ENCODE peak calls at places on chromosomes 12 and 14, in nine cellular contexts. One of them, this sample, is unnamed. For H3K4me1 and H3K9me3, the result is how much of the 10 kb centered on the place peaks cover.

GRCh38 chr12:45309826-45310626 is 94.1 kb downstream of the ANO6 start:
- DNase-seq in GM12878: no peak
- DNase-seq in PC-9: no peak
- DNase-seq in esophagus squamous epithelium: no peak
- DNase-seq in endothelial cell of umbilical vein: no peak
- DNase-seq in ovary: no peak
- DNase-seq in CD8-positive, alpha-beta T cell: no peak
- DNase-seq in spleen: no peak
- DNase-seq in heart left ventricle: no peak
- DNase-seq in this sample: no peak

GRCh38 chr14:50260511-50260910 is 29.1 kb upstream of the SOS2 start:
- DNase-seq in GM12878: no peak
- DNase-seq in PC-9: peak
- DNase-seq in esophagus squamous epithelium: no peak
- DNase-seq in endothelial cell of umbilical vein: peak
- DNase-seq in ovary: no peak
- DNase-seq in CD8-positive, alpha-beta T cell: peak
- DNase-seq in spleen: no peak
- DNase-seq in heart left ventricle: no peak
- DNase-seq in this sample: peak

GRCh38 chr12:6782903-6783571 is 6.3 kb upstream of the CD4 start:
- DNase-seq in GM12878: no peak
- DNase-seq in PC-9: no peak
- DNase-seq in esophagus squamous epithelium: no peak
- DNase-seq in endothelial cell of umbilical vein: no peak
- DNase-seq in ovary: no peak
- DNase-seq in CD8-positive, alpha-beta T cell: no peak
- DNase-seq in spleen: no peak
- DNase-seq in heart left ventricle: no peak
- DNase-seq in this sample: no peak

GRCh38 chr14:24353551-24354529 is 14.0 kb upstream of the RIPK3 start:
- DNase-seq in GM12878: no peak
- DNase-seq in PC-9: peak
- DNase-seq in esophagus squamous epithelium: no peak
- DNase-seq in endothelial cell of umbilical vein: no peak
- DNase-seq in ovary: no peak
- DNase-seq in CD8-positive, alpha-beta T cell: no peak
- DNase-seq in spleen: no peak
- DNase-seq in heart left ventricle: no peak
- DNase-seq in this sample: no peak

GRCh38 chr14:94517248-94517640 is 8.0 kb upstream of the SERPINA12 start:
- DNase-seq in GM12878: no peak
- DNase-seq in PC-9: no peak
- DNase-seq in esophagus squamous epithelium: no peak
- DNase-seq in endothelial cell of umbilical vein: no peak
- DNase-seq in ovary: no peak
- DNase-seq in CD8-positive, alpha-beta T cell: no peak
- DNase-seq in spleen: peak
- DNase-seq in heart left ventricle: no peak
- DNase-seq in this sample: no peak

GRCh38 chr14:27725482-27725881 is 1041.1 kb upstream of the FOXG1 start:
- DNase-seq in GM12878: no peak
- DNase-seq in PC-9: no peak
- DNase-seq in esophagus squamous epithelium: no peak
- DNase-seq in endothelial cell of umbilical vein: no peak
- DNase-seq in ovary: no peak
- DNase-seq in CD8-positive, alpha-beta T cell: no peak
- DNase-seq in spleen: no peak
- DNase-seq in heart left ventricle: no peak
- DNase-seq in this sample: no peak

GRCh38 chr12:66388512-66388911 is 86.2 kb downstream of the HELB start:
- DNase-seq in GM12878: no peak
- DNase-seq in PC-9: no peak
- DNase-seq in esophagus squamous epithelium: no peak
- DNase-seq in endothelial cell of umbilical vein: no peak
- DNase-seq in ovary: no peak
- DNase-seq in CD8-positive, alpha-beta T cell: no peak
- DNase-seq in spleen: no peak
- DNase-seq in heart left ventricle: no peak
- DNase-seq in this sample: no peak

GRCh38 chr12:74254784-74255183 is 282.9 kb upstream of the ATXN7L3B start:
- DNase-seq in GM12878: no peak
- DNase-seq in PC-9: no peak
- DNase-seq in esophagus squamous epithelium: no peak
- DNase-seq in endothelial cell of umbilical vein: no peak
- DNase-seq in ovary: no peak
- DNase-seq in CD8-positive, alpha-beta T cell: no peak
- DNase-seq in spleen: no peak
- DNase-seq in heart left ventricle: no peak
- DNase-seq in this sample: no peak

GRCh38 chr12:79517363-79517762 is 173.4 kb downstream of the PAWR start:
- DNase-seq in GM12878: no peak
- DNase-seq in PC-9: no peak
- DNase-seq in esophagus squamous epithelium: no peak
- DNase-seq in endothelial cell of umbilical vein: no peak
- DNase-seq in ovary: no peak
- DNase-seq in CD8-positive, alpha-beta T cell: no peak
- DNase-seq in spleen: no peak
- DNase-seq in heart left ventricle: no peak
- DNase-seq in this sample: no peak

GRCh38 chr12:38153737-38154061 is 162.9 kb upstream of the ALG10B start:
- DNase-seq in GM12878: no peak
- DNase-seq in PC-9: no peak
- DNase-seq in esophagus squamous epithelium: no peak
- DNase-seq in endothelial cell of umbilical vein: no peak
- DNase-seq in ovary: no peak
- DNase-seq in CD8-positive, alpha-beta T cell: no peak
- DNase-seq in spleen: no peak
- DNase-seq in heart left ventricle: no peak
- DNase-seq in this sample: no peak

GRCh38 chr12:120774169-120774916 is 48.7 kb downstream of the ACADS start:
- DNase-seq in GM12878: no peak
- DNase-seq in PC-9: no peak
- DNase-seq in esophagus squamous epithelium: no peak
- DNase-seq in endothelial cell of umbilical vein: peak
- DNase-seq in ovary: no peak
- DNase-seq in CD8-positive, alpha-beta T cell: no peak
- DNase-seq in spleen: no peak
- DNase-seq in heart left ventricle: no peak
- DNase-seq in this sample: no peak

GRCh38 chr12:71744522-71745300 is 10.0 kb upstream of the RAB21 start:
- DNase-seq in GM12878: no peak
- DNase-seq in PC-9: no peak
- DNase-seq in esophagus squamous epithelium: no peak
- DNase-seq in endothelial cell of umbilical vein: no peak
- DNase-seq in ovary: no peak
- DNase-seq in CD8-positive, alpha-beta T cell: no peak
- DNase-seq in spleen: no peak
- DNase-seq in heart left ventricle: no peak
- DNase-seq in this sample: no peak
- H3K4me1 ChIP-seq in GM12878: under half
- H3K4me1 ChIP-seq in PC-9: under half
- H3K4me1 ChIP-seq in esophagus squamous epithelium: under half
- H3K4me1 ChIP-seq in endothelial cell of umbilical vein: under half
- H3K4me1 ChIP-seq in ovary: under half
- H3K4me1 ChIP-seq in CD8-positive, alpha-beta T cell: under half
- H3K4me1 ChIP-seq in spleen: under half
- H3K4me1 ChIP-seq in heart left ventricle: under half
- H3K4me1 ChIP-seq in this sample: under half

GRCh38 chr12:119419371-119419770 is 84.8 kb downstream of the CCDC60 start:
- DNase-seq in GM12878: no peak
- DNase-seq in PC-9: no peak
- DNase-seq in esophagus squamous epithelium: no peak
- DNase-seq in endothelial cell of umbilical vein: no peak
- DNase-seq in ovary: no peak
- DNase-seq in CD8-positive, alpha-beta T cell: no peak
- DNase-seq in spleen: no peak
- DNase-seq in heart left ventricle: no peak
- DNase-seq in this sample: no peak
- H3K9me3 ChIP-seq in GM12878: under half
- H3K9me3 ChIP-seq in PC-9: under half
- H3K9me3 ChIP-seq in esophagus squamous epithelium: under half
- H3K9me3 ChIP-seq in endothelial cell of umbilical vein: under half
- H3K9me3 ChIP-seq in ovary: under half
- H3K9me3 ChIP-seq in CD8-positive, alpha-beta T cell: under half
- H3K9me3 ChIP-seq in spleen: under half
- H3K9me3 ChIP-seq in heart left ventricle: under half
- H3K9me3 ChIP-seq in this sample: under half

DNA sequence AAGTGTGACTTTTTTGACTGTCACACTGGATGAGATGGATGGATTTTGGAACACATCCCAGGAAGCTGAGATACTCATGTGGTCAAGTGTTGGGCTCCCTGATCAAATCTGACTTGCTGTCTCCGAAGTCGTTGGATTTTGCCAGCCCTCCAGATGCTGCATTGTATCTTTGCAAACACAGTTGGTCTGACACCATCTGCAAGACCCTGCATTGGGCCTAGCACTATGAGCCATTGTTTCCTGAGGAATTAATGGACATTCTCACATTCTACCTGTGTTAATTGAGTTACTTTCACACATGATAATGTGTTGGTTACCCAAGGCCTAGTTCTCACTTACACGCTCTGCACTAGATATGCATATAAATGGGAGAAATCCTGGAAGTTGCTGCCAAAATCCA is 204.1 kb upstream of the PRKD1 start:
- DNase-seq in GM12878: no peak
- DNase-seq in PC-9: no peak
- DNase-seq in esophagus squamous epithelium: no peak
- DNase-seq in endothelial cell of umbilical vein: no peak
- DNase-seq in ovary: no peak
- DNase-seq in CD8-positive, alpha-beta T cell: no peak
- DNase-seq in spleen: no peak
- DNase-seq in heart left ventricle: no peak
- DNase-seq in this sample: no peak
- TF ChIP-seq CTCF in GM12878: no peak
- TF ChIP-seq CTCF in PC-9: no peak
- TF ChIP-seq CTCF in esophagus squamous epithelium: no peak
- TF ChIP-seq CTCF in endothelial cell of umbilical vein: no peak
- TF ChIP-seq CTCF in ovary: no peak
- TF ChIP-seq CTCF in CD8-positive, alpha-beta T cell: no peak
- TF ChIP-seq CTCF in spleen: no peak
- TF ChIP-seq CTCF in heart left ventricle: no peak
- TF ChIP-seq CTCF in this sample: no peak

GRCh38 chr12:51033457-51034089 is 7.4 kb upstream of the SLC11A2 start:
- DNase-seq in GM12878: no peak
- DNase-seq in PC-9: no peak
- DNase-seq in esophagus squamous epithelium: no peak
- DNase-seq in endothelial cell of umbilical vein: no peak
- DNase-seq in ovary: no peak
- DNase-seq in CD8-positive, alpha-beta T cell: no peak
- DNase-seq in spleen: no peak
- DNase-seq in heart left ventricle: no peak
- DNase-seq in this sample: no peak
- H3K4me1 ChIP-seq in GM12878: under half
- H3K4me1 ChIP-seq in PC-9: under half
- H3K4me1 ChIP-seq in esophagus squamous epithelium: under half
- H3K4me1 ChIP-seq in endothelial cell of umbilical vein: under half
- H3K4me1 ChIP-seq in ovary: under half
- H3K4me1 ChIP-seq in CD8-positive, alpha-beta T cell: under half
- H3K4me1 ChIP-seq in spleen: under half
- H3K4me1 ChIP-seq in heart left ventricle: under half
- H3K4me1 ChIP-seq in this sample: under half

DNA sequence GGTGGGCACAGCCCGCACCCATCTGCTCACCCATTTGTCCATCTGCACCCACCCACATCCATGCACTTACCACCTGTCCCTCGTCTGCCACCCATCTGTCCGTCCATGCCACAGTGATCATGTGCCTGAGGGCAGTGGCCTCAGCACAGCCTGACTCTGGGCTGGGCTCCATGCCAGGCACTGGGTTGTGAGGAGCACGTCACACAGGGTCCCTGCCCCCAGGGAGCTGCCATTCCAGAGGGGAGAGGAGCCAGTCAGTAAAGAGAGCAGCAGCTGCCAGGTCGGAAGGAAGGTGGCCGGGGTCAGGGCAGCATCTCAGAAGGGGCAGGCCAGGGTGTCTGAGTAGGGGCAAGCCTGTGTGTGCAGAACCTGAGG is 43.6 kb downstream of the FBRSL1 start:
- DNase-seq in GM12878: no peak
- DNase-seq in PC-9: no peak
- DNase-seq in esophagus squamous epithelium: no peak
- DNase-seq in endothelial cell of umbilical vein: no peak
- DNase-seq in ovary: no peak
- DNase-seq in CD8-positive, alpha-beta T cell: no peak
- DNase-seq in spleen: no peak
- DNase-seq in heart left ventricle: no peak
- DNase-seq in this sample: no peak
- H3K9me3 ChIP-seq in GM12878: under half
- H3K9me3 ChIP-seq in PC-9: under half
- H3K9me3 ChIP-seq in esophagus squamous epithelium: under half
- H3K9me3 ChIP-seq in endothelial cell of umbilical vein: under half
- H3K9me3 ChIP-seq in ovary: under half
- H3K9me3 ChIP-seq in CD8-positive, alpha-beta T cell: under half
- H3K9me3 ChIP-seq in spleen: under half
- H3K9me3 ChIP-seq in heart left ventricle: under half
- H3K9me3 ChIP-seq in this sample: under half

GRCh38 chr14:92470215-92470614 is 43.4 kb upstream of the RIN3 start:
- DNase-seq in GM12878: no peak
- DNase-seq in PC-9: peak
- DNase-seq in esophagus squamous epithelium: no peak
- DNase-seq in endothelial cell of umbilical vein: no peak
- DNase-seq in ovary: no peak
- DNase-seq in CD8-positive, alpha-beta T cell: no peak
- DNase-seq in spleen: no peak
- DNase-seq in heart left ventricle: no peak
- DNase-seq in this sample: no peak
- TF ChIP-seq CTCF in GM12878: no peak
- TF ChIP-seq CTCF in PC-9: no peak
- TF ChIP-seq CTCF in esophagus squamous epithelium: no peak
- TF ChIP-seq CTCF in endothelial cell of umbilical vein: no peak
- TF ChIP-seq CTCF in ovary: no peak
- TF ChIP-seq CTCF in CD8-positive, alpha-beta T cell: no peak
- TF ChIP-seq CTCF in spleen: no peak
- TF ChIP-seq CTCF in heart left ventricle: no peak
- TF ChIP-seq CTCF in this sample: no peak

DNA sequence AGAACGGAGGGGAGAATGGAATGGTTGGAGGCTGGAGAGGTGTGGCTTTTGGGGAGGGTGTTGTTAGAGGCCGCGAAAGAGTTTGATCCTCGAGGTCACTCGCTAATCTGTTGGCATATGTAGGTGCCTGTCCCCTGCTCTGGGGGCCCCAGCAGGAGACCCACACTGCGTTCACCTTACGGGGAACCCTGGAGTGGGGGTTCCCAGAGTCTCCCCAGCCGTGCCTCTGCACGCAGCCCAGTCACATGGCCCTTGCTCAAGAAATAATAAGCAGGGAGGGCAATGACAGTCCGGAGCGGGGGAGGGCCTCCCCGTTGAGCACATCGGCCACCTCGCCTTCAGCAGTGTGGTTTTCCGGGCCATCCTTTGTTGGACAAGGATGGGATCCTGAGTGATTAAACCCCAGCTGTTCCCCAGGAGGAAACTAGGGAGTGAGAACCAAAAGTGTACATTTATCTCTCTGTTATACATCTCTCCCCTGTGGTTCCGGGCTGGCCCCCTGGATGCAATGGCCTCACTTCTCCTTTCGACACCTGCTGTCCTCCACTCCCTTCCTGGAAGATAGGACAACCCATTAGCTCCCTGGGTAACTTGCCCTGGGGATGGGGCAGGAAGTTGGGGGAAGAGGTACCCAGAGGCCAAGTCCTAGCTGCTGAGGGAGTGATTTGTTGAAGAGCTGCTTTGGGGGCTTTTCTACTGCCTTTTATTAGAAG is 1.3 kb downstream of the PLEKHG3 start:
- DNase-seq in GM12878: no peak
- DNase-seq in PC-9: no peak
- DNase-seq in esophagus squamous epithelium: no peak
- DNase-seq in endothelial cell of umbilical vein: no peak
- DNase-seq in ovary: peak
- DNase-seq in CD8-positive, alpha-beta T cell: no peak
- DNase-seq in spleen: peak
- DNase-seq in heart left ventricle: peak
- DNase-seq in this sample: no peak
- H3K4me1 ChIP-seq in GM12878: under half
- H3K4me1 ChIP-seq in PC-9: half or more
- H3K4me1 ChIP-seq in esophagus squamous epithelium: half or more
- H3K4me1 ChIP-seq in endothelial cell of umbilical vein: under half
- H3K4me1 ChIP-seq in ovary: under half
- H3K4me1 ChIP-seq in CD8-positive, alpha-beta T cell: half or more
- H3K4me1 ChIP-seq in spleen: half or more
- H3K4me1 ChIP-seq in heart left ventricle: under half
- H3K4me1 ChIP-seq in this sample: under half

This sample was measured in A673.